ENCODE peak calls at places on chromosomes 11 and 22, in six cellular contexts. One of them, this sample, is unnamed.

GRCh38 chr11:1632053-1632714 is 2.6 kb downstream of the KRTAP5-5 start:
- DNase-seq in stimulated activated CD4-positive, alpha-beta T cell treated with anti-CD3 and anti-CD28 coated beads, Interleukin-12 subunit alpha, Interleukin-12 subunit beta, amount 100 ng/mL, for 24 hours: no peak
- DNase-seq in heart left ventricle: no peak
- DNase-seq in stimulated activated CD8-positive, alpha-beta memory T cell treated with anti-CD3 and anti-CD28 coated beads, Interleukin-15, amount 100 ng/mL, for 24 hours: no peak
- DNase-seq in mucosa of descending colon: no peak
- DNase-seq in Right ventricle myocardium superior: no peak
- DNase-seq in this sample: no peak

GRCh38 chr11:10927533-10927932 is 69.7 kb upstream of the ZBED5 start:
- DNase-seq in stimulated activated CD4-positive, alpha-beta T cell treated with anti-CD3 and anti-CD28 coated beads, Interleukin-12 subunit alpha, Interleukin-12 subunit beta, amount 100 ng/mL, for 24 hours: no peak
- DNase-seq in heart left ventricle: no peak
- DNase-seq in stimulated activated CD8-positive, alpha-beta memory T cell treated with anti-CD3 and anti-CD28 coated beads, Interleukin-15, amount 100 ng/mL, for 24 hours: no peak
- DNase-seq in mucosa of descending colon: peak
- DNase-seq in Right ventricle myocardium superior: no peak
- DNase-seq in this sample: no peak

GRCh38 chr11:72600557-72600956 is 73.7 kb downstream of the PDE2A start:
- DNase-seq in stimulated activated CD4-positive, alpha-beta T cell treated with anti-CD3 and anti-CD28 coated beads, Interleukin-12 subunit alpha, Interleukin-12 subunit beta, amount 100 ng/mL, for 24 hours: no peak
- DNase-seq in heart left ventricle: no peak
- DNase-seq in stimulated activated CD8-positive, alpha-beta memory T cell treated with anti-CD3 and anti-CD28 coated beads, Interleukin-15, amount 100 ng/mL, for 24 hours: no peak
- DNase-seq in mucosa of descending colon: peak
- DNase-seq in Right ventricle myocardium superior: no peak
- DNase-seq in this sample: no peak

GRCh38 chr11:135069884-135070283 is 657.8 kb upstream of the B3GAT1 start:
- DNase-seq in stimulated activated CD4-positive, alpha-beta T cell treated with anti-CD3 and anti-CD28 coated beads, Interleukin-12 subunit alpha, Interleukin-12 subunit beta, amount 100 ng/mL, for 24 hours: no peak
- DNase-seq in heart left ventricle: no peak
- DNase-seq in stimulated activated CD8-positive, alpha-beta memory T cell treated with anti-CD3 and anti-CD28 coated beads, Interleukin-15, amount 100 ng/mL, for 24 hours: no peak
- DNase-seq in mucosa of descending colon: no peak
- DNase-seq in Right ventricle myocardium superior: no peak
- DNase-seq in this sample: no peak

GRCh38 chr11:34407121-34407813 is 31.5 kb upstream of the CAT start:
- DNase-seq in stimulated activated CD4-positive, alpha-beta T cell treated with anti-CD3 and anti-CD28 coated beads, Interleukin-12 subunit alpha, Interleukin-12 subunit beta, amount 100 ng/mL, for 24 hours: no peak
- DNase-seq in heart left ventricle: no peak
- DNase-seq in stimulated activated CD8-positive, alpha-beta memory T cell treated with anti-CD3 and anti-CD28 coated beads, Interleukin-15, amount 100 ng/mL, for 24 hours: no peak
- DNase-seq in mucosa of descending colon: no peak
- DNase-seq in Right ventricle myocardium superior: no peak
- DNase-seq in this sample: no peak

GRCh38 chr11:116725434-116726221 is 47.2 kb downstream of the BUD13 start:
- DNase-seq in stimulated activated CD4-positive, alpha-beta T cell treated with anti-CD3 and anti-CD28 coated beads, Interleukin-12 subunit alpha, Interleukin-12 subunit beta, amount 100 ng/mL, for 24 hours: no peak
- DNase-seq in heart left ventricle: no peak
- DNase-seq in stimulated activated CD8-positive, alpha-beta memory T cell treated with anti-CD3 and anti-CD28 coated beads, Interleukin-15, amount 100 ng/mL, for 24 hours: no peak
- DNase-seq in mucosa of descending colon: no peak
- DNase-seq in Right ventricle myocardium superior: no peak
- DNase-seq in this sample: no peak

GRCh38 chr11:11243258-11243789 is 109.7 kb downstream of the CSNK2A3 start:
- DNase-seq in stimulated activated CD4-positive, alpha-beta T cell treated with anti-CD3 and anti-CD28 coated beads, Interleukin-12 subunit alpha, Interleukin-12 subunit beta, amount 100 ng/mL, for 24 hours: no peak
- DNase-seq in heart left ventricle: no peak
- DNase-seq in stimulated activated CD8-positive, alpha-beta memory T cell treated with anti-CD3 and anti-CD28 coated beads, Interleukin-15, amount 100 ng/mL, for 24 hours: no peak
- DNase-seq in mucosa of descending colon: peak
- DNase-seq in Right ventricle myocardium superior: peak
- DNase-seq in this sample: no peak

GRCh38 chr22:26002456-26002855 is 166.8 kb upstream of the SEZ6L start:
- DNase-seq in stimulated activated CD4-positive, alpha-beta T cell treated with anti-CD3 and anti-CD28 coated beads, Interleukin-12 subunit alpha, Interleukin-12 subunit beta, amount 100 ng/mL, for 24 hours: no peak
- DNase-seq in heart left ventricle: no peak
- DNase-seq in stimulated activated CD8-positive, alpha-beta memory T cell treated with anti-CD3 and anti-CD28 coated beads, Interleukin-15, amount 100 ng/mL, for 24 hours: no peak
- DNase-seq in mucosa of descending colon: no peak
- DNase-seq in Right ventricle myocardium superior: no peak
- DNase-seq in this sample: no peak

GRCh38 chr11:125364085-125364822 is 131.8 kb downstream of the FEZ1 start:
- DNase-seq in stimulated activated CD4-positive, alpha-beta T cell treated with anti-CD3 and anti-CD28 coated beads, Interleukin-12 subunit alpha, Interleukin-12 subunit beta, amount 100 ng/mL, for 24 hours: no peak
- DNase-seq in heart left ventricle: no peak
- DNase-seq in stimulated activated CD8-positive, alpha-beta memory T cell treated with anti-CD3 and anti-CD28 coated beads, Interleukin-15, amount 100 ng/mL, for 24 hours: no peak
- DNase-seq in mucosa of descending colon: no peak
- DNase-seq in Right ventricle myocardium superior: no peak
- DNase-seq in this sample: no peak

GRCh38 chr11:96235725-96236124 is 107.3 kb downstream of the MAML2 start:
- DNase-seq in stimulated activated CD4-positive, alpha-beta T cell treated with anti-CD3 and anti-CD28 coated beads, Interleukin-12 subunit alpha, Interleukin-12 subunit beta, amount 100 ng/mL, for 24 hours: no peak
- DNase-seq in heart left ventricle: no peak
- DNase-seq in stimulated activated CD8-positive, alpha-beta memory T cell treated with anti-CD3 and anti-CD28 coated beads, Interleukin-15, amount 100 ng/mL, for 24 hours: no peak
- DNase-seq in mucosa of descending colon: no peak
- DNase-seq in Right ventricle myocardium superior: no peak
- DNase-seq in this sample: no peak

GRCh38 chr11:119282495-119282894 is 34.4 kb downstream of the MCAM start:
- DNase-seq in stimulated activated CD4-positive, alpha-beta T cell treated with anti-CD3 and anti-CD28 coated beads, Interleukin-12 subunit alpha, Interleukin-12 subunit beta, amount 100 ng/mL, for 24 hours: no peak
- DNase-seq in heart left ventricle: no peak
- DNase-seq in stimulated activated CD8-positive, alpha-beta memory T cell treated with anti-CD3 and anti-CD28 coated beads, Interleukin-15, amount 100 ng/mL, for 24 hours: no peak
- DNase-seq in mucosa of descending colon: no peak
- DNase-seq in Right ventricle myocardium superior: no peak
- DNase-seq in this sample: no peak

GRCh38 chr22:22371031-22371541 is 126.5 kb downstream of the VPREB1 start:
- DNase-seq in stimulated activated CD4-positive, alpha-beta T cell treated with anti-CD3 and anti-CD28 coated beads, Interleukin-12 subunit alpha, Interleukin-12 subunit beta, amount 100 ng/mL, for 24 hours: no peak
- DNase-seq in heart left ventricle: no peak
- DNase-seq in stimulated activated CD8-positive, alpha-beta memory T cell treated with anti-CD3 and anti-CD28 coated beads, Interleukin-15, amount 100 ng/mL, for 24 hours: no peak
- DNase-seq in mucosa of descending colon: no peak
- DNase-seq in Right ventricle myocardium superior: peak
- DNase-seq in this sample: no peak